ENCODE peak calls at places on chromosomes 16 and 17, in six cellular contexts. One of them, this sample, is unnamed.

GRCh38 chr16:4515611-4516233 is 22.9 kb downstream of the CDIP1 start:
- DNase-seq in AG08395: no peak
- DNase-seq in neuronal stem cell: no peak
- DNase-seq in activated CD8-positive, alpha-beta memory T cell treated with anti-CD3 and anti-CD28 coated beads for 48 hours: no peak
- DNase-seq in PC-9: no peak
- DNase-seq in NCI-H345: no peak
- DNase-seq in this sample: no peak

GRCh38 chr17:49556183-49556943 is 19.3 kb upstream of the NXPH3 start:
- DNase-seq in AG08395: peak
- DNase-seq in neuronal stem cell: peak
- DNase-seq in activated CD8-positive, alpha-beta memory T cell treated with anti-CD3 and anti-CD28 coated beads for 48 hours: peak
- DNase-seq in PC-9: no peak
- DNase-seq in NCI-H345: peak
- DNase-seq in this sample: peak

GRCh38 chr16:79821911-79822310 is 221.4 kb upstream of the MAF start:
- DNase-seq in AG08395: no peak
- DNase-seq in neuronal stem cell: no peak
- DNase-seq in activated CD8-positive, alpha-beta memory T cell treated with anti-CD3 and anti-CD28 coated beads for 48 hours: no peak
- DNase-seq in PC-9: no peak
- DNase-seq in NCI-H345: no peak
- DNase-seq in this sample: no peak

GRCh38 chr17:12348476-12348875 is 317.2 kb upstream of the MYOCD start:
- DNase-seq in AG08395: no peak
- DNase-seq in neuronal stem cell: no peak
- DNase-seq in activated CD8-positive, alpha-beta memory T cell treated with anti-CD3 and anti-CD28 coated beads for 48 hours: no peak
- DNase-seq in PC-9: no peak
- DNase-seq in NCI-H345: no peak
- DNase-seq in this sample: no peak

GRCh38 chr16:8816967-8817662 is 19.5 kb downstream of the PMM2 start:
- DNase-seq in AG08395: peak
- DNase-seq in neuronal stem cell: no peak
- DNase-seq in activated CD8-positive, alpha-beta memory T cell treated with anti-CD3 and anti-CD28 coated beads for 48 hours: no peak
- DNase-seq in PC-9: no peak
- DNase-seq in NCI-H345: no peak
- DNase-seq in this sample: no peak

GRCh38 chr17:59561042-59561441 is 4.4 kb upstream of the DHX40 start:
- DNase-seq in AG08395: peak
- DNase-seq in neuronal stem cell: no peak
- DNase-seq in activated CD8-positive, alpha-beta memory T cell treated with anti-CD3 and anti-CD28 coated beads for 48 hours: no peak
- DNase-seq in PC-9: no peak
- DNase-seq in NCI-H345: no peak
- DNase-seq in this sample: no peak

GRCh38 chr17:76953066-76953465 is 84.9 kb downstream of the MGAT5B start:
- DNase-seq in AG08395: no peak
- DNase-seq in neuronal stem cell: no peak
- DNase-seq in activated CD8-positive, alpha-beta memory T cell treated with anti-CD3 and anti-CD28 coated beads for 48 hours: no peak
- DNase-seq in PC-9: no peak
- DNase-seq in NCI-H345: no peak
- DNase-seq in this sample: no peak

GRCh38 chr16:83953796-83954576 is 946 bp downstream of the OSGIN1 start:
- DNase-seq in AG08395: no peak
- DNase-seq in neuronal stem cell: no peak
- DNase-seq in activated CD8-positive, alpha-beta memory T cell treated with anti-CD3 and anti-CD28 coated beads for 48 hours: no peak
- DNase-seq in PC-9: peak
- DNase-seq in NCI-H345: peak
- DNase-seq in this sample: no peak

GRCh38 chr17:59221159-59221847 is 992 bp downstream of the GDPD1 start:
- DNase-seq in AG08395: no peak
- DNase-seq in neuronal stem cell: no peak
- DNase-seq in activated CD8-positive, alpha-beta memory T cell treated with anti-CD3 and anti-CD28 coated beads for 48 hours: no peak
- DNase-seq in PC-9: no peak
- DNase-seq in NCI-H345: no peak
- DNase-seq in this sample: no peak

GRCh38 chr16:14321542-14321941 is 250.4 kb downstream of the MRTFB start:
- DNase-seq in AG08395: no peak
- DNase-seq in neuronal stem cell: no peak
- DNase-seq in activated CD8-positive, alpha-beta memory T cell treated with anti-CD3 and anti-CD28 coated beads for 48 hours: no peak
- DNase-seq in PC-9: peak
- DNase-seq in NCI-H345: no peak
- DNase-seq in this sample: no peak

GRCh38 chr16:75239463-75240122 is 11.8 kb downstream of the BCAR1 start:
- DNase-seq in AG08395: no peak
- DNase-seq in neuronal stem cell: no peak
- DNase-seq in activated CD8-positive, alpha-beta memory T cell treated with anti-CD3 and anti-CD28 coated beads for 48 hours: no peak
- DNase-seq in PC-9: no peak
- DNase-seq in NCI-H345: no peak
- DNase-seq in this sample: no peak

GRCh38 chr17:61583242-61583641 is 7.8 kb downstream of the NACA2 start:
- DNase-seq in AG08395: peak
- DNase-seq in neuronal stem cell: no peak
- DNase-seq in activated CD8-positive, alpha-beta memory T cell treated with anti-CD3 and anti-CD28 coated beads for 48 hours: no peak
- DNase-seq in PC-9: peak
- DNase-seq in NCI-H345: peak
- DNase-seq in this sample: no peak

GRCh38 chr16:426115-426905 is 861 bp downstream of the RAB11FIP3 start:
- DNase-seq in AG08395: no peak
- DNase-seq in neuronal stem cell: no peak
- DNase-seq in activated CD8-positive, alpha-beta memory T cell treated with anti-CD3 and anti-CD28 coated beads for 48 hours: no peak
- DNase-seq in PC-9: no peak
- DNase-seq in NCI-H345: no peak
- DNase-seq in this sample: peak

GRCh38 chr16:88287219-88287618 is 95.5 kb upstream of the ZNF469 start:
- DNase-seq in AG08395: no peak
- DNase-seq in neuronal stem cell: no peak
- DNase-seq in activated CD8-positive, alpha-beta memory T cell treated with anti-CD3 and anti-CD28 coated beads for 48 hours: peak
- DNase-seq in PC-9: no peak
- DNase-seq in NCI-H345: no peak
- DNase-seq in this sample: no peak

GRCh38 chr16:22183901-22184614 is 21.8 kb downstream of the SDR42E2 start:
- DNase-seq in AG08395: no peak
- DNase-seq in neuronal stem cell: no peak
- DNase-seq in activated CD8-positive, alpha-beta memory T cell treated with anti-CD3 and anti-CD28 coated beads for 48 hours: no peak
- DNase-seq in PC-9: no peak
- DNase-seq in NCI-H345: no peak
- DNase-seq in this sample: no peak

GRCh38 chr17:61414936-61415251 is 15.3 kb downstream of the TBX2 start:
- DNase-seq in AG08395: no peak
- DNase-seq in neuronal stem cell: no peak
- DNase-seq in activated CD8-positive, alpha-beta memory T cell treated with anti-CD3 and anti-CD28 coated beads for 48 hours: no peak
- DNase-seq in PC-9: no peak
- DNase-seq in NCI-H345: no peak
- DNase-seq in this sample: no peak

GRCh38 chr17:81866440-81867122 is 4.6 kb downstream of the ARHGDIA start:
- DNase-seq in AG08395: no peak
- DNase-seq in neuronal stem cell: no peak
- DNase-seq in activated CD8-positive, alpha-beta memory T cell treated with anti-CD3 and anti-CD28 coated beads for 48 hours: no peak
- DNase-seq in PC-9: no peak
- DNase-seq in NCI-H345: no peak
- DNase-seq in this sample: peak

GRCh38 chr16:4371481-4372314 is at the start of gene VASN:
- DNase-seq in AG08395: peak
- DNase-seq in neuronal stem cell: peak
- DNase-seq in activated CD8-positive, alpha-beta memory T cell treated with anti-CD3 and anti-CD28 coated beads for 48 hours: peak
- DNase-seq in PC-9: peak
- DNase-seq in NCI-H345: peak
- DNase-seq in this sample: peak

GRCh38 chr17:78973196-78973595 is 6.5 kb downstream of the LGALS3BP start:
- DNase-seq in AG08395: no peak
- DNase-seq in neuronal stem cell: peak
- DNase-seq in activated CD8-positive, alpha-beta memory T cell treated with anti-CD3 and anti-CD28 coated beads for 48 hours: no peak
- DNase-seq in PC-9: no peak
- DNase-seq in NCI-H345: no peak
- DNase-seq in this sample: no peak

GRCh38 chr17:67353929-67354557 is 12.3 kb downstream of the PSMD12 start:
- DNase-seq in AG08395: no peak
- DNase-seq in neuronal stem cell: no peak
- DNase-seq in activated CD8-positive, alpha-beta memory T cell treated with anti-CD3 and anti-CD28 coated beads for 48 hours: no peak
- DNase-seq in PC-9: no peak
- DNase-seq in NCI-H345: no peak
- DNase-seq in this sample: no peak